ENCODE peak calls at places on chromosomes 7 and 10, in four cellular contexts. Y is Panc1, Q is adrenal gland, B is retina. J is an unnamed sample.

GRCh38 chr7:92645531-92646061 is 55.4 kb upstream of the FAM133B start:
- DNase-seq in Y (no peak), Q (peak), B (peak), J (no peak)

GRCh38 chr7:131021902-131022301 is 287.9 kb upstream of the KLF14 start:
- DNase-seq in Y (no peak), Q (peak), B (no peak), J (no peak)

GRCh38 chr10:121418126-121418777 is 180.0 kb downstream of the FGFR2 start:
- DNase-seq in Y (peak), Q (peak), B (no peak), J (no peak)

GRCh38 chr7:121924273-121925184 is 51.6 kb downstream of the PTPRZ1 start:
- DNase-seq in Y (no peak), Q (no peak), B (peak), J (no peak)

GRCh38 chr10:121734517-121735137 is 136.4 kb upstream of the FGFR2 start:
- DNase-seq in Y (no peak), Q (no peak), B (peak), J (peak)

GRCh38 chr10:122234416-122234815 is 36.7 kb upstream of the BTBD16 start:
- DNase-seq in Y (no peak), Q (no peak), B (no peak), J (no peak)

GRCh38 chr7:40437498-40437897 is 302.7 kb downstream of the SUGCT start:
- DNase-seq in Y (peak), Q (no peak), B (no peak), J (peak)

GRCh38 chr10:17237163-17237562 is 9.1 kb downstream of the VIM start:
- DNase-seq in Y (no peak), Q (no peak), B (no peak), J (no peak)

GRCh38 chr7:20542594-20542993 is 72.9 kb upstream of the ABCB5 start:
- DNase-seq in Y (no peak), Q (peak), B (no peak), J (no peak)

GRCh38 chr10:96509017-96509641 is 4.6 kb downstream of the TLL2 start:
- DNase-seq in Y (no peak), Q (no peak), B (no peak), J (no peak)

GRCh38 chr7:141073641-141074161 is at the start of gene TMEM178B:
- DNase-seq in Y (no peak), Q (no peak), B (peak), J (no peak)

GRCh38 chr10:78475501-78475900 is 441.8 kb downstream of the RPS24 start:
- DNase-seq in Y (no peak), Q (no peak), B (no peak), J (no peak)

GRCh38 chr10:21265622-21266021 is 259.9 kb downstream of the SKIDA1 start:
- DNase-seq in Y (no peak), Q (no peak), B (no peak), J (no peak)

GRCh38 chr10:77771450-77771849 is 133.8 kb upstream of the KCNMA1 start:
- DNase-seq in Y (no peak), Q (no peak), B (no peak), J (no peak)

GRCh38 chr10:61643316-61643751 is 19.4 kb upstream of the CABCOCO1 start:
- DNase-seq in Y (no peak), Q (no peak), B (no peak), J (no peak)

J was measured in SW 1271.